ENCODE peak calls at places on chromosomes 2 and 18, in ten cellular contexts. K, C, T, A, B, O, S, Z, H and E are unnamed samples.

GRCh38 chr2:113672297-113672696 is 45.2 kb downstream of the RABL2A start:
- DNase-seq in K (no peak), C (no peak), T (no peak), A (no peak), B (no peak), O (no peak), S (no peak), Z (no peak), H (no peak), E (no peak)

GRCh38 chr18:52228158-52228557 is 111.8 kb upstream of the DCC start:
- DNase-seq in K (no peak), C (no peak), T (no peak), A (no peak), B (no peak), O (no peak), S (no peak), Z (no peak), H (no peak), E (no peak)

GRCh38 chr2:184599054-184599874 is 935 bp downstream of the ZNF804A start:
- DNase-seq in K (no peak), C (peak; percentile 8), T (peak; percentile 34), A (no peak), B (no peak), O (peak; percentile 50), S (no peak), Z (no peak), H (no peak), E (no peak)

GRCh38 chr18:58175122-58175687 is 131.2 kb downstream of the NEDD4L start:
- DNase-seq in K (no peak), C (no peak), T (no peak), A (no peak), B (no peak), O (no peak), S (no peak), Z (no peak), H (peak; percentile 32), E (no peak)

GRCh38 chr2:95283562-95283961 is 9.3 kb downstream of the PROM2 start:
- DNase-seq in K (no peak), C (no peak), T (no peak), A (no peak), B (no peak), O (no peak), S (no peak), Z (no peak), H (no peak), E (no peak)

GRCh38 chr2:237234268-237234667 is 148.6 kb downstream of the COPS8 start:
- DNase-seq in K (peak; percentile 30), C (peak; percentile 96), T (no peak), A (no peak), B (no peak), O (no peak), S (no peak), Z (no peak), H (no peak), E (no peak)

GRCh38 chr18:46190667-46191066 is 86.5 kb downstream of the HAUS1 start:
- DNase-seq in K (no peak), C (peak; percentile 22), T (peak; percentile 24), A (no peak), B (no peak), O (no peak), S (no peak), Z (no peak), H (no peak), E (no peak)

GRCh38 chr2:221420245-221420644 is 151.9 kb downstream of the EPHA4 start:
- DNase-seq in K (no peak), C (no peak), T (no peak), A (no peak), B (no peak), O (no peak), S (no peak), Z (no peak), H (no peak), E (no peak)

GRCh38 chr2:27753744-27754588 is 17.6 kb upstream of the MRPL33 start:
- DNase-seq in K (peak; percentile 87), C (peak; percentile 82), T (peak; percentile 80), A (peak; percentile 34), B (peak; percentile 88), O (peak; percentile 90), S (peak; percentile 83), Z (peak; percentile 85), H (peak; percentile 72), E (no peak)

GRCh38 chr2:208256192-208256782 is 1.4 kb upstream of the IDH1 start:
- DNase-seq in K (peak; percentile 30), C (no peak), T (no peak), A (no peak), B (no peak), O (no peak), S (no peak), Z (no peak), H (no peak), E (no peak)

GRCh38 chr2:230411484-230412368 is 4.3 kb upstream of the SP100 start:
- DNase-seq in K (peak; percentile 78), C (peak; percentile 45), T (peak; percentile 64), A (no peak), B (peak; percentile 73), O (peak; percentile 89), S (peak; percentile 89), Z (peak; percentile 80), H (peak; percentile 79), E (no peak)

GRCh38 chr2:898319-898718 is 52.3 kb upstream of the SNTG2 start:
- DNase-seq in K (peak; percentile 21), C (no peak), T (no peak), A (no peak), B (no peak), O (no peak), S (no peak), Z (no peak), H (peak; percentile 26), E (no peak)

GRCh38 chr2:3462493-3463104 is 56.7 kb downstream of the ADI1 start:
- DNase-seq in K (no peak), C (no peak), T (no peak), A (no peak), B (no peak), O (no peak), S (no peak), Z (peak; percentile 43), H (no peak), E (peak; percentile 9)

GRCh38 chr18:8912348-8913057 is 190.0 kb upstream of the NDUFV2 start:
- DNase-seq in K (peak; percentile 38), C (no peak), T (no peak), A (no peak), B (peak; percentile 16), O (no peak), S (peak; percentile 70), Z (no peak), H (peak; percentile 68), E (no peak)

GRCh38 chr2:217117523-217117922 is 257.7 kb upstream of the TNP1 start:
- DNase-seq in K (no peak), C (no peak), T (no peak), A (no peak), B (no peak), O (no peak), S (no peak), Z (no peak), H (no peak), E (no peak)

DNA sequence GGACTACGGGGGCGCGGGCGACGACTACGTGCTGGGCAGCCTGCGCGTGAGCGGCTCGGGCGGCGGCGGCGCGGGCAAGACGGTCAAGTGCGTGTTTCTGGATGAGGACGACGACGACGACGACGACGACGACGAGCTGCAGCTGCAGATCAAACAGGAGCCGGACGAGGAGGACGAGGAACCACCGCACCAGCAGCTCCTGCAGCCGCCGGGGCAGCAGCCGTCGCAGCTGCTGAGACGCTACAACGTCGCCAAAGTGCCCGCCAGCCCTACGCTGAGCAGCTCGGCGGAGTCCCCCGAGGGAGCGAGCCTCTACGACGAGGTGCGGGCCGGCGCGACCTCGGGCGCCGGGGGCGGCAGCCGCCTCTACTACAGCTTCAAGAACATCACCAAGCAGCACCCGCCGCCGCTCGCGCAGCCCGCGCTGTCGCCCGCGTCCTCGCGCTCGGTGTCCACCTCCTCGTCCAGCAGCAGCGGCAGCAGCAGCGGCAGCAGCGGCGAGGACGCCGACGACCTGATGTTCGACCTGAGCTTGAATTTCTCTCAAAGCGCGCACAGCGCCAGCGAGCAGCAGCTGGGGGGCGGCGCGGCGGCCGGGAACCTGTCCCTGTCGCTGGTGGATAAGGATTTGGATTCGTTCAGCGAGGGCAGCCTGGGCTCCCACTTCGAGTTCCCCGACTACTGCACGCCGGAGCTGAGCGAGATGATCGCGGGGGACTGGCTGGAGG is 1.3 kb downstream of the SOX11 start:
- DNase-seq in K (peak; percentile 43), C (no peak), T (peak; percentile 22), A (no peak), B (no peak), O (peak; percentile 62), S (no peak), Z (no peak), H (no peak), E (no peak)
- H3K4me3 ChIP-seq in K (peak overlapping the region; percentile 73), C (no peak overlapping the region), T (peak overlapping the region; percentile 74), A (no peak overlapping the region), B (peak overlapping the region; percentile 22), O (no peak overlapping the region), S (no peak overlapping the region), Z (peak overlapping the region; percentile 27), H (no peak overlapping the region), E (peak overlapping the region; percentile 45)

GRCh38 chr2:42495234-42495581 is 1.4 kb upstream of the KCNG3 start:
- DNase-seq in K (no peak), C (no peak), T (no peak), A (no peak), B (no peak), O (no peak), S (no peak), Z (no peak), H (no peak), E (no peak)
- H3K4me3 ChIP-seq in K (no peak overlapping the region), C (no peak overlapping the region), T (no peak overlapping the region), A (no peak overlapping the region), B (no peak overlapping the region), O (no peak overlapping the region), S (no peak overlapping the region), Z (no peak overlapping the region), H (no peak overlapping the region), E (peak overlapping the region; percentile 67)

GRCh38 chr2:85615413-85615728 is 615 bp upstream of the USP39 start:
- DNase-seq in K (no peak), C (no peak), T (no peak), A (no peak), B (no peak), O (no peak), S (peak; percentile 42), Z (no peak), H (no peak), E (no peak)
- H3K4me3 ChIP-seq in K (no peak overlapping the region), C (no peak overlapping the region), T (no peak overlapping the region), A (no peak overlapping the region), B (peak overlapping the region; percentile 94), O (no peak overlapping the region), S (no peak overlapping the region), Z (no peak overlapping the region), H (peak overlapping the region; percentile 65), E (no peak overlapping the region)

DNA sequence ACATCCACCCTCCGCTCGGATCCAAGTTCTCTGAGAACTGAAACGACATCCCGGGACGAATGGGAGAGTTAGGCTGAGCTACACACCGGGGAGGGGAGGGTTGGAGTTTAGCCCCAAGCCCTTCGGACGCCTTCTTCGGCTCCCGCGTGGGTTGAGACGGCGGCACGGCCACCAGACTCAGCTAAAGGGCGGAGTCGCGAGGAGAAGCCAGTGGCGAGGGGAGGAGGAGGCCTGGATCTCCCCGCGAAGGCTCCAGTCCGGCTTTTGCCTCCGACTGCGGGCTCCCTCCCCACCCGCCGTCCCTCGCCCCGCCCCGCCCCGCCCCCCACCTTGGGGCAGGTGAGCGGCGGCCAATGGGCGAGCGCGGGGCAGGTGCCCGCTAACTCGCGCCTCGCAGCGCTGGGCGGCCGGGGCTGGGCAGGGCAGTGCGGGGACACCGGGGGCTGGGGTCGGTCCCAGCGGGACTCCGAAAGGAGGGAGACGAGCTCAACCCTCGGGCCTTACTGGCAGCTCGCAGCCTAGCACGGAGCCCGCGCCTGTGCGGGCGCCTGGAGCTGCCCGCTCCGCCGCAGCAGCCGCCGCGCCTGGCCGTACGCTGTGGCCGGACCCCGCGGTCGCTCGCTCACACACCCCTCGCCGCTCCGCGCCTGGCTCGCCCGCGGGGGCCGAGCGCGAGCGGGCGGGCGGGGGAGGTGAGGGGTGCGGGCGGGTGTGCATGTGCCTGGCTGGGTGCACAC is at the start of gene EMX1:
- DNase-seq in K (peak; percentile 81), C (no peak), T (no peak), A (no peak), B (peak; percentile 84), O (no peak), S (peak; percentile 87), Z (no peak), H (peak; percentile 95), E (no peak)
- H3K4me3 ChIP-seq in K (peak within 1 kb of the TSS; percentile 52), C (no peak within 1 kb of the TSS), T (no peak within 1 kb of the TSS), A (peak within 1 kb of the TSS; percentile 57), B (peak within 1 kb of the TSS; percentile 38), O (peak within 1 kb of the TSS; percentile 23), S (peak within 1 kb of the TSS; percentile 80), Z (peak within 1 kb of the TSS; percentile 5), H (peak within 1 kb of the TSS; percentile 29), E (peak within 1 kb of the TSS; percentile 66)